ENCODE peak calls at places on chromosomes 13 and 19, in eight cellular contexts. One of them, this sample, is unnamed.

GRCh38 chr13:48437381-48437780 is 24.5 kb upstream of the LPAR6 start:
- DNase-seq in fibroblast of the aortic adventitia: peak
- DNase-seq in endothelial cell: no peak
- DNase-seq in neural crest cell: no peak
- DNase-seq in nephron progenitor cell: no peak
- DNase-seq in adrenal gland: peak
- DNase-seq in IMR-90: peak
- DNase-seq in Peyer's patch: no peak
- DNase-seq in this sample: no peak

GRCh38 chr19:40702337-40703012 is 12.0 kb upstream of the NUMBL start:
- DNase-seq in fibroblast of the aortic adventitia: peak
- DNase-seq in endothelial cell: peak
- DNase-seq in neural crest cell: no peak
- DNase-seq in nephron progenitor cell: peak
- DNase-seq in adrenal gland: no peak
- DNase-seq in IMR-90: no peak
- DNase-seq in Peyer's patch: no peak
- DNase-seq in this sample: peak

GRCh38 chr19:12656899-12657571 is 9.5 kb downstream of the MAN2B1 start:
- DNase-seq in fibroblast of the aortic adventitia: no peak
- DNase-seq in endothelial cell: no peak
- DNase-seq in neural crest cell: no peak
- DNase-seq in nephron progenitor cell: no peak
- DNase-seq in adrenal gland: no peak
- DNase-seq in IMR-90: no peak
- DNase-seq in Peyer's patch: no peak
- DNase-seq in this sample: no peak

GRCh38 chr13:114065926-114066774 is 66.3 kb downstream of the RASA3 start:
- DNase-seq in fibroblast of the aortic adventitia: no peak
- DNase-seq in endothelial cell: no peak
- DNase-seq in neural crest cell: no peak
- DNase-seq in nephron progenitor cell: no peak
- DNase-seq in adrenal gland: no peak
- DNase-seq in IMR-90: no peak
- DNase-seq in Peyer's patch: no peak
- DNase-seq in this sample: no peak

GRCh38 chr13:28505543-28506135 is 10.7 kb upstream of the FLT1 start:
- DNase-seq in fibroblast of the aortic adventitia: no peak
- DNase-seq in endothelial cell: no peak
- DNase-seq in neural crest cell: no peak
- DNase-seq in nephron progenitor cell: no peak
- DNase-seq in adrenal gland: peak
- DNase-seq in IMR-90: no peak
- DNase-seq in Peyer's patch: no peak
- DNase-seq in this sample: no peak

GRCh38 chr19:2944775-2945574 is at the start of gene ZNF77:
- DNase-seq in fibroblast of the aortic adventitia: peak
- DNase-seq in endothelial cell: peak
- DNase-seq in neural crest cell: peak
- DNase-seq in nephron progenitor cell: peak
- DNase-seq in adrenal gland: peak
- DNase-seq in IMR-90: peak
- DNase-seq in Peyer's patch: peak
- DNase-seq in this sample: peak

GRCh38 chr13:75715598-75716523 is 79.7 kb downstream of the LMO7 start:
- DNase-seq in fibroblast of the aortic adventitia: peak
- DNase-seq in endothelial cell: no peak
- DNase-seq in neural crest cell: no peak
- DNase-seq in nephron progenitor cell: no peak
- DNase-seq in adrenal gland: no peak
- DNase-seq in IMR-90: no peak
- DNase-seq in Peyer's patch: no peak
- DNase-seq in this sample: no peak

GRCh38 chr19:18846862-18847515 is 15.2 kb downstream of the UPF1 start:
- DNase-seq in fibroblast of the aortic adventitia: peak
- DNase-seq in endothelial cell: peak
- DNase-seq in neural crest cell: peak
- DNase-seq in nephron progenitor cell: peak
- DNase-seq in adrenal gland: peak
- DNase-seq in IMR-90: peak
- DNase-seq in Peyer's patch: peak
- DNase-seq in this sample: peak

GRCh38 chr19:38930776-38931761 is at the start of gene MRPS12:
- DNase-seq in fibroblast of the aortic adventitia: peak
- DNase-seq in endothelial cell: peak
- DNase-seq in neural crest cell: peak
- DNase-seq in nephron progenitor cell: peak
- DNase-seq in adrenal gland: peak
- DNase-seq in IMR-90: peak
- DNase-seq in Peyer's patch: peak
- DNase-seq in this sample: peak

GRCh38 chr19:38929929-38930775 is at the start of gene SARS2:
- DNase-seq in fibroblast of the aortic adventitia: peak
- DNase-seq in endothelial cell: peak
- DNase-seq in neural crest cell: peak
- DNase-seq in nephron progenitor cell: peak
- DNase-seq in adrenal gland: peak
- DNase-seq in IMR-90: peak
- DNase-seq in Peyer's patch: peak
- DNase-seq in this sample: peak

GRCh38 chr19:38928406-38929001 is 2.1 kb downstream of the SARS2 start:
- DNase-seq in fibroblast of the aortic adventitia: no peak
- DNase-seq in endothelial cell: no peak
- DNase-seq in neural crest cell: no peak
- DNase-seq in nephron progenitor cell: no peak
- DNase-seq in adrenal gland: no peak
- DNase-seq in IMR-90: no peak
- DNase-seq in Peyer's patch: no peak
- DNase-seq in this sample: no peak

GRCh38 chr19:38933544-38933943 is 2.8 kb downstream of the MRPS12 start:
- DNase-seq in fibroblast of the aortic adventitia: no peak
- DNase-seq in endothelial cell: no peak
- DNase-seq in neural crest cell: no peak
- DNase-seq in nephron progenitor cell: no peak
- DNase-seq in adrenal gland: no peak
- DNase-seq in IMR-90: no peak
- DNase-seq in Peyer's patch: no peak
- DNase-seq in this sample: no peak

DNA sequence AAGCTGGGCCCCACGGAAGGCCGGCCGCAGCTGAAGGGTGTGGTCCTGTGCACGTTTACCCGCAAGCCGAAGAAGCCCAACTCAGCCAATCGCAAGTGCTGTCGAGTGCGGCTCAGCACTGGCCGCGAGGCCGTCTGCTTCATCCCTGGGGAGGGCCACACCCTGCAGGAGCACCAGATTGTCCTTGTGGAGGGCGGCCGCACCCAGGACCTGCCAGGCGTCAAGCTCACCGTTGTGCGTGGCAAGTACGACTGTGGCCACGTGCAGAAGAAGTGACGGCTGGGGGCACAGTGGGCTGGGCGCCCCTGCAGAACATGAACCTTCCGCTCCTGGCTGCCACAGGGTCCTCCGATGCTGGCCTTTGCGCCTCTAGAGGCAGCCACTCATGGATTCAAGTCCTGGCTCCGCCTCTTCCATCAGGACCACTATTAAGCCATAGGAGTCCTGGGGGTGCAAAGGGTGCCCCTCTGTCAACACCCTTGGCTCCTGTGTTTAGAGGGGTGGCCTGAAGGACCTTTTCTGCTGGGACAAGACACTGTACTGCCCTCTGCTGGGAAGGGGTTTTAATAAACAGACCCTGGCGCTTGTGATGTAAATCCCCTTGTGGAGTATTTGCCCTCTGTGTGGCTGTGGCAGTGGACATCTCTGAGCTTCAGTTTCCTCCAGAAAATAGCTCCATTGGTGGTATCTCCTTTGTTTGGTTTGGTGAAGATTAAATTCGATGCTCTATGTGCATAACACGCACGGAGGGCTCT is 1.9 kb downstream of the MRPS12 start:
- DNase-seq in fibroblast of the aortic adventitia: peak
- DNase-seq in endothelial cell: no peak
- DNase-seq in neural crest cell: peak
- DNase-seq in nephron progenitor cell: no peak
- DNase-seq in adrenal gland: no peak
- DNase-seq in IMR-90: peak
- DNase-seq in Peyer's patch: no peak
- DNase-seq in this sample: no peak
- TF ChIP-seq CTCF in fibroblast of the aortic adventitia: peak
- TF ChIP-seq CTCF in endothelial cell: no peak
- TF ChIP-seq CTCF in neural crest cell: peak
- TF ChIP-seq CTCF in nephron progenitor cell: peak
- TF ChIP-seq CTCF in adrenal gland: peak
- TF ChIP-seq CTCF in IMR-90: peak
- TF ChIP-seq CTCF in Peyer's patch: peak
- TF ChIP-seq CTCF in this sample: peak

GRCh38 chr19:38440592-38440991 is 7.1 kb downstream of the RYR1 start:
- DNase-seq in fibroblast of the aortic adventitia: no peak
- DNase-seq in endothelial cell: no peak
- DNase-seq in neural crest cell: no peak
- DNase-seq in nephron progenitor cell: no peak
- DNase-seq in adrenal gland: no peak
- DNase-seq in IMR-90: no peak
- DNase-seq in Peyer's patch: no peak
- DNase-seq in this sample: no peak

GRCh38 chr19:38443458-38444001 is 10.0 kb downstream of the RYR1 start:
- DNase-seq in fibroblast of the aortic adventitia: no peak
- DNase-seq in endothelial cell: no peak
- DNase-seq in neural crest cell: no peak
- DNase-seq in nephron progenitor cell: no peak
- DNase-seq in adrenal gland: no peak
- DNase-seq in IMR-90: no peak
- DNase-seq in Peyer's patch: no peak
- DNase-seq in this sample: no peak

GRCh38 chr19:38444026-38444425 is 10.5 kb downstream of the RYR1 start:
- DNase-seq in fibroblast of the aortic adventitia: no peak
- DNase-seq in endothelial cell: no peak
- DNase-seq in neural crest cell: no peak
- DNase-seq in nephron progenitor cell: no peak
- DNase-seq in adrenal gland: no peak
- DNase-seq in IMR-90: no peak
- DNase-seq in Peyer's patch: no peak
- DNase-seq in this sample: no peak

GRCh38 chr19:38442736-38443135 is 9.2 kb downstream of the RYR1 start:
- DNase-seq in fibroblast of the aortic adventitia: no peak
- DNase-seq in endothelial cell: no peak
- DNase-seq in neural crest cell: no peak
- DNase-seq in nephron progenitor cell: no peak
- DNase-seq in adrenal gland: no peak
- DNase-seq in IMR-90: no peak
- DNase-seq in Peyer's patch: no peak
- DNase-seq in this sample: no peak

DNA sequence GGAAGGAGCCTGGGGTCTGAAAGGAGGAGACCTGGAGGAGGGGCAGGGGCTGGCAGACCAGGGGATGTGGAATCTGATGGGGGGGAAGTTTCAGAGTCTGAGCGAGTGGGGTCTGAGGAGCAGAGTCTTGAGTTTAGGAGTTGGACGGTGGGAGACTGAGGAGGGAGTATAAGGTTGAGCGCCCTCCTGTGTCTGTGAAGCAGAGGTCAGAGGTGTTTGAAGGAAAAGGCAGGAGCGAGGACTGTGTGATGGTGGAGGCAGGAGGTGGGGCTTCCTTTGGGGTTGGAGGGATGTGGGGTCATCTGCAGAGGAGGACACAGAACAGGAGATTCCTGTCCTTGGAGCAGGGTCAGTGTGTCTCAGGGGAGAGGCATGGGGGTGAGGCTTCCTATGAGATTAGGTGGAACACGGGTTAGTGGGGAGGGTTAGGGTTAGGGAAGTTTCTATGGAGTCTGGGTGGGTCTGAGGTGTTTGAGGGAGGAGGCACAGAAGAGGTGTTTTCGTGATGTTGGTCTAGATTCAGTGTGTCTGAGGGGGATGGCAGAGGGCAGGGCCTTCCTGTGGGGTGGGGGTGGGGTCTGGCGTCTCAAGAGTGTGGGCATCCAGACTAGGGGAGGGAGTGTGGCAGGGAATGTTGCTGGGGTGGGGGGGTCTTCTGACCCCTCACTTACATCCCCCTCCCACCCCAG is 8.3 kb downstream of the RYR1 start:
- DNase-seq in fibroblast of the aortic adventitia: peak
- DNase-seq in endothelial cell: peak
- DNase-seq in neural crest cell: no peak
- DNase-seq in nephron progenitor cell: peak
- DNase-seq in adrenal gland: no peak
- DNase-seq in IMR-90: no peak
- DNase-seq in Peyer's patch: no peak
- DNase-seq in this sample: no peak
- TF ChIP-seq CTCF in fibroblast of the aortic adventitia: no peak
- TF ChIP-seq CTCF in endothelial cell: no peak
- TF ChIP-seq CTCF in neural crest cell: no peak
- TF ChIP-seq CTCF in nephron progenitor cell: no peak
- TF ChIP-seq CTCF in adrenal gland: no peak
- TF ChIP-seq CTCF in IMR-90: no peak
- TF ChIP-seq CTCF in Peyer's patch: no peak
- TF ChIP-seq CTCF in this sample: peak

GRCh38 chr13:77056382-77056781 is 29.4 kb upstream of the FBXL3 start:
- DNase-seq in fibroblast of the aortic adventitia: no peak
- DNase-seq in endothelial cell: no peak
- DNase-seq in neural crest cell: no peak
- DNase-seq in nephron progenitor cell: no peak
- DNase-seq in adrenal gland: no peak
- DNase-seq in IMR-90: no peak
- DNase-seq in Peyer's patch: no peak
- DNase-seq in this sample: no peak
- TF ChIP-seq CTCF in fibroblast of the aortic adventitia: no peak
- TF ChIP-seq CTCF in endothelial cell: no peak
- TF ChIP-seq CTCF in neural crest cell: no peak
- TF ChIP-seq CTCF in nephron progenitor cell: peak
- TF ChIP-seq CTCF in adrenal gland: no peak
- TF ChIP-seq CTCF in IMR-90: no peak
- TF ChIP-seq CTCF in Peyer's patch: no peak
- TF ChIP-seq CTCF in this sample: no peak

GRCh38 chr19:14059652-14060155 is 2.2 kb downstream of the PALM3 start:
- DNase-seq in fibroblast of the aortic adventitia: no peak
- DNase-seq in endothelial cell: no peak
- DNase-seq in neural crest cell: no peak
- DNase-seq in nephron progenitor cell: no peak
- DNase-seq in adrenal gland: no peak
- DNase-seq in IMR-90: no peak
- DNase-seq in Peyer's patch: peak
- DNase-seq in this sample: no peak

GRCh38 chr19:14062558-14062855 is 631 bp upstream of the PALM3 start:
- DNase-seq in fibroblast of the aortic adventitia: no peak
- DNase-seq in endothelial cell: no peak
- DNase-seq in neural crest cell: no peak
- DNase-seq in nephron progenitor cell: no peak
- DNase-seq in adrenal gland: no peak
- DNase-seq in IMR-90: no peak
- DNase-seq in Peyer's patch: no peak
- DNase-seq in this sample: no peak

GRCh38 chr19:14063100-14063499 is 1.2 kb upstream of the PALM3 start:
- DNase-seq in fibroblast of the aortic adventitia: no peak
- DNase-seq in endothelial cell: no peak
- DNase-seq in neural crest cell: no peak
- DNase-seq in nephron progenitor cell: no peak
- DNase-seq in adrenal gland: no peak
- DNase-seq in IMR-90: no peak
- DNase-seq in Peyer's patch: no peak
- DNase-seq in this sample: no peak

GRCh38 chr19:14061081-14061749 is 661 bp downstream of the PALM3 start:
- DNase-seq in fibroblast of the aortic adventitia: peak
- DNase-seq in endothelial cell: no peak
- DNase-seq in neural crest cell: no peak
- DNase-seq in nephron progenitor cell: no peak
- DNase-seq in adrenal gland: no peak
- DNase-seq in IMR-90: no peak
- DNase-seq in Peyer's patch: no peak
- DNase-seq in this sample: no peak

GRCh38 chr19:14061751-14062557 is at the start of gene PALM3:
- DNase-seq in fibroblast of the aortic adventitia: no peak
- DNase-seq in endothelial cell: no peak
- DNase-seq in neural crest cell: no peak
- DNase-seq in nephron progenitor cell: no peak
- DNase-seq in adrenal gland: no peak
- DNase-seq in IMR-90: no peak
- DNase-seq in Peyer's patch: no peak
- DNase-seq in this sample: no peak
- TF ChIP-seq CTCF in fibroblast of the aortic adventitia: no peak
- TF ChIP-seq CTCF in endothelial cell: no peak
- TF ChIP-seq CTCF in neural crest cell: no peak
- TF ChIP-seq CTCF in nephron progenitor cell: no peak
- TF ChIP-seq CTCF in adrenal gland: no peak
- TF ChIP-seq CTCF in IMR-90: no peak
- TF ChIP-seq CTCF in Peyer's patch: no peak
- TF ChIP-seq CTCF in this sample: no peak

This sample was measured in progenitor cell of endocrine pancreas.